ENCODE peak calls at places on chromosomes 6 and 20, in four cellular contexts. One of them, this sample, is unnamed. For H3K27me3 and H3K36me3, the result is how much of the 10 kb centered on the place peaks cover.

GRCh38 chr20:33431797-33432381 is 11.7 kb downstream of the SNTA1 start:
- DNase-seq in naive thymus-derived CD4-positive, alpha-beta T cell: no peak
- DNase-seq in MG63: no peak
- DNase-seq in spleen: no peak
- DNase-seq in this sample: no peak

GRCh38 chr6:81613606-81614005 is 138.9 kb downstream of the TENT5A start:
- DNase-seq in MG63: no peak
- DNase-seq in spleen: no peak
- DNase-seq in naive thymus-derived CD4-positive, alpha-beta T cell: no peak
- DNase-seq in this sample: no peak

GRCh38 chr6:42352856-42353564 is 98.7 kb downstream of the TRERF1 start:
- DNase-seq in spleen: no peak
- DNase-seq in naive thymus-derived CD4-positive, alpha-beta T cell: no peak
- DNase-seq in MG63: peak
- DNase-seq in this sample: no peak

GRCh38 chr20:8664778-8665177 is 404.1 kb upstream of the PLCB4 start:
- DNase-seq in naive thymus-derived CD4-positive, alpha-beta T cell: no peak
- DNase-seq in spleen: no peak
- DNase-seq in MG63: no peak
- DNase-seq in this sample: peak

GRCh38 chr6:37514377-37514776 is 14.7 kb upstream of the CCDC167 start:
- DNase-seq in MG63: peak
- DNase-seq in spleen: no peak
- DNase-seq in naive thymus-derived CD4-positive, alpha-beta T cell: no peak
- DNase-seq in this sample: no peak

GRCh38 chr6:52415917-52416628 is 4.1 kb upstream of the EFHC1 start:
- DNase-seq in naive thymus-derived CD4-positive, alpha-beta T cell: no peak
- DNase-seq in MG63: no peak
- DNase-seq in spleen: no peak
- DNase-seq in this sample: no peak

GRCh38 chr6:22878706-22879105 is 309.3 kb downstream of the HDGFL1 start:
- DNase-seq in spleen: no peak
- DNase-seq in MG63: no peak
- DNase-seq in naive thymus-derived CD4-positive, alpha-beta T cell: no peak
- DNase-seq in this sample: no peak

GRCh38 chr6:162726997-162727346 is 594 bp downstream of the PRKN start:
- DNase-seq in MG63: no peak
- DNase-seq in naive thymus-derived CD4-positive, alpha-beta T cell: no peak
- DNase-seq in spleen: no peak
- DNase-seq in this sample: no peak

GRCh38 chr6:42742116-42742894 is 3.6 kb downstream of the TBCC start:
- DNase-seq in naive thymus-derived CD4-positive, alpha-beta T cell: no peak
- DNase-seq in spleen: no peak
- DNase-seq in MG63: no peak
- DNase-seq in this sample: no peak

GRCh38 chr20:35283441-35284266 is 918 bp downstream of the EIF6 start:
- DNase-seq in spleen: no peak
- DNase-seq in naive thymus-derived CD4-positive, alpha-beta T cell: no peak
- DNase-seq in MG63: no peak
- DNase-seq in this sample: no peak

GRCh38 chr20:13017235-13017634 is 8.5 kb downstream of the SPTLC3 start:
- DNase-seq in MG63: no peak
- DNase-seq in spleen: no peak
- DNase-seq in naive thymus-derived CD4-positive, alpha-beta T cell: no peak
- DNase-seq in this sample: no peak

GRCh38 chr6:3869284-3869631 is 20.1 kb downstream of the FAM50B start:
- DNase-seq in spleen: no peak
- DNase-seq in MG63: no peak
- DNase-seq in naive thymus-derived CD4-positive, alpha-beta T cell: no peak
- DNase-seq in this sample: no peak

GRCh38 chr6:159982726-159983506 is 14.0 kb downstream of the IGF2R start:
- DNase-seq in naive thymus-derived CD4-positive, alpha-beta T cell: no peak
- DNase-seq in spleen: peak
- DNase-seq in MG63: no peak
- DNase-seq in this sample: no peak

GRCh38 chr20:21101453-21102251 is 4.5 kb downstream of the LINC00237 start:
- DNase-seq in MG63: no peak
- DNase-seq in spleen: peak
- DNase-seq in naive thymus-derived CD4-positive, alpha-beta T cell: no peak
- DNase-seq in this sample: peak

GRCh38 chr20:49400904-49401303 is 81.6 kb downstream of the KCNB1 start:
- DNase-seq in naive thymus-derived CD4-positive, alpha-beta T cell: no peak
- DNase-seq in MG63: peak
- DNase-seq in spleen: no peak
- DNase-seq in this sample: no peak

GRCh38 chr6:9484091-9484490 is 930.8 kb downstream of the TFAP2A start:
- DNase-seq in naive thymus-derived CD4-positive, alpha-beta T cell: no peak
- DNase-seq in MG63: no peak
- DNase-seq in spleen: no peak
- DNase-seq in this sample: no peak

GRCh38 chr6:145929037-145929633 is 35.0 kb downstream of the SHPRH start:
- DNase-seq in naive thymus-derived CD4-positive, alpha-beta T cell: no peak
- DNase-seq in spleen: no peak
- DNase-seq in MG63: no peak
- DNase-seq in this sample: no peak

GRCh38 chr6:132190815-132191175 is 210.5 kb downstream of the MOXD1 start:
- DNase-seq in spleen: no peak
- DNase-seq in naive thymus-derived CD4-positive, alpha-beta T cell: no peak
- DNase-seq in MG63: no peak
- DNase-seq in this sample: no peak

GRCh38 chr6:136923954-136924291 is 1.8 kb downstream of the SLC35D3 start:
- DNase-seq in naive thymus-derived CD4-positive, alpha-beta T cell: no peak
- DNase-seq in MG63: no peak
- DNase-seq in spleen: no peak
- DNase-seq in this sample: no peak

GRCh38 chr6:145815351-145815772 is 767 bp upstream of the FBXO30 start:
- DNase-seq in naive thymus-derived CD4-positive, alpha-beta T cell: no peak
- DNase-seq in spleen: no peak
- DNase-seq in MG63: peak
- DNase-seq in this sample: peak

GRCh38 chr6:126181173-126181741 is 158.7 kb upstream of the CENPW start:
- DNase-seq in spleen: no peak
- DNase-seq in naive thymus-derived CD4-positive, alpha-beta T cell: no peak
- DNase-seq in MG63: no peak
- DNase-seq in this sample: no peak

GRCh38 chr6:151376440-151376839 is 14.9 kb downstream of the ZBTB2 start:
- DNase-seq in spleen: no peak
- DNase-seq in MG63: no peak
- DNase-seq in naive thymus-derived CD4-positive, alpha-beta T cell: no peak
- DNase-seq in this sample: no peak

GRCh38 chr6:125868996-125869395 is 78.2 kb downstream of the NCOA7 start:
- DNase-seq in naive thymus-derived CD4-positive, alpha-beta T cell: no peak
- DNase-seq in MG63: no peak
- DNase-seq in spleen: no peak
- DNase-seq in this sample: no peak

GRCh38 chr6:20600831-20601230 is 66.6 kb downstream of the CDKAL1 start:
- DNase-seq in naive thymus-derived CD4-positive, alpha-beta T cell: no peak
- DNase-seq in MG63: no peak
- DNase-seq in spleen: no peak
- DNase-seq in this sample: no peak

GRCh38 chr6:137793805-137794508 is 73.1 kb upstream of the TNFAIP3 start:
- DNase-seq in spleen: no peak
- DNase-seq in naive thymus-derived CD4-positive, alpha-beta T cell: no peak
- DNase-seq in MG63: no peak
- DNase-seq in this sample: no peak

GRCh38 chr6:168678588-168678987 is 237.6 kb downstream of the SMOC2 start:
- DNase-seq in spleen: no peak
- DNase-seq in naive thymus-derived CD4-positive, alpha-beta T cell: no peak
- DNase-seq in MG63: no peak
- DNase-seq in this sample: no peak

GRCh38 chr6:79646006-79646405 is 14.9 kb downstream of the SH3BGRL2 start:
- DNase-seq in spleen: no peak
- DNase-seq in naive thymus-derived CD4-positive, alpha-beta T cell: no peak
- DNase-seq in MG63: no peak
- DNase-seq in this sample: no peak

GRCh38 chr6:48061630-48062029 is 49.4 kb downstream of the PTCHD4 start:
- DNase-seq in naive thymus-derived CD4-positive, alpha-beta T cell: no peak
- DNase-seq in MG63: peak
- DNase-seq in spleen: no peak
- DNase-seq in this sample: no peak

GRCh38 chr6:16948376-16948775 is 153.5 kb upstream of the STMND1 start:
- DNase-seq in spleen: no peak
- DNase-seq in MG63: no peak
- DNase-seq in naive thymus-derived CD4-positive, alpha-beta T cell: no peak
- DNase-seq in this sample: no peak

GRCh38 chr6:56241106-56241812 is 6.1 kb downstream of the COL21A1 start:
- DNase-seq in naive thymus-derived CD4-positive, alpha-beta T cell: no peak
- DNase-seq in MG63: no peak
- DNase-seq in spleen: no peak
- DNase-seq in this sample: no peak

GRCh38 chr20:6806291-6806690 is 38.8 kb downstream of the BMP2 start:
- DNase-seq in MG63: no peak
- DNase-seq in spleen: no peak
- DNase-seq in naive thymus-derived CD4-positive, alpha-beta T cell: no peak
- DNase-seq in this sample: no peak
- H3K4me3 ChIP-seq in MG63: no peak
- H3K4me3 ChIP-seq in spleen: no peak
- H3K4me3 ChIP-seq in naive thymus-derived CD4-positive, alpha-beta T cell: no peak
- H3K4me3 ChIP-seq in this sample: no peak

GRCh38 chr6:114344971-114345274 is 2.1 kb upstream of the HS3ST5 start:
- DNase-seq in naive thymus-derived CD4-positive, alpha-beta T cell: no peak
- DNase-seq in spleen: no peak
- DNase-seq in MG63: no peak
- DNase-seq in this sample: peak

GRCh38 chr6:114344216-114344970 is 1.6 kb upstream of the HS3ST5 start:
- DNase-seq in naive thymus-derived CD4-positive, alpha-beta T cell: no peak
- DNase-seq in spleen: no peak
- DNase-seq in MG63: no peak
- DNase-seq in this sample: peak

GRCh38 chr6:114342826-114343781 is at the start of gene HS3ST5:
- DNase-seq in spleen: peak
- DNase-seq in MG63: peak
- DNase-seq in naive thymus-derived CD4-positive, alpha-beta T cell: no peak
- DNase-seq in this sample: peak

GRCh38 chr6:114342086-114342825 is 567 bp downstream of the HS3ST5 start:
- DNase-seq in MG63: peak
- DNase-seq in naive thymus-derived CD4-positive, alpha-beta T cell: no peak
- DNase-seq in spleen: peak
- DNase-seq in this sample: peak

DNA sequence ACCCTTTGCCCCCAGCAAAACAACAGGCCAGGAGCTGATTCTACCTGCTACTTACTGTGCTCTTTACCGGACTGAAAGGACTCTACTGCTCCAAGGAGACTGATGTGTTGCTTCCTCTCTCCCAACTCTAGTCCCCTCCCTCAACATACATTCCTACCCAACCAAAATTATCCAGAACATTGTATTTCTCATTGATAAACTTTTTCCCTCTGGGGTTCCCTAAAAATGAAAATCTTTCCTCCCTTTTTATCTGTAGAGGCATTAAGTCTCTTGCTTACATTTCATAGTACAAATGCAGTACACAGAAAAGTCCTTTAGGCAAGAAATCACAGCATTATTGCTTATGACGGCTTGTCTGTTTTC is 940 bp upstream of the HS3ST5 start:
- DNase-seq in spleen: no peak
- DNase-seq in MG63: no peak
- DNase-seq in naive thymus-derived CD4-positive, alpha-beta T cell: no peak
- DNase-seq in this sample: no peak
- H3K27me3 ChIP-seq in spleen: half or more
- H3K27me3 ChIP-seq in MG63: under half
- H3K27me3 ChIP-seq in naive thymus-derived CD4-positive, alpha-beta T cell: under half
- H3K27me3 ChIP-seq in this sample: under half

DNA sequence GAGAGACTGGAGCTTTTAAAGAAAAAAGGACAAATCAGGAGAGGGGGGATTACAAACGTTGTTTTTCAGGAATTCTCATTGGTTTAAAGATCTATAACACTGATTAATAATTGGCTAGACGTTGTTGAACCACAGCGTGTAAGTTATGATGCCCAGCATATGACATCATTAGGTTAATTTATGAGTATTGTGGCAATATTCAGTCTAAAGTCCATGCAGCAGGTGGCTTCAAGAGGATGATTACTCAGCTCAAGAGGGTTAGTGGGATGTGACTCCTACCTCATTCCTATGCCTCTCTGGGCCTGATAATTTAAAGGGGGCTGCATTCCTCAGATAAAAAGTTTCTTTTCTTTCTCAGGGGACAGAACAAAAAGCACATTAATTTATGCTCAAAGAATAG is 1309.0 kb downstream of the EPHA7 start:
- DNase-seq in MG63: no peak
- DNase-seq in spleen: no peak
- DNase-seq in naive thymus-derived CD4-positive, alpha-beta T cell: no peak
- DNase-seq in this sample: no peak
- H3K36me3 ChIP-seq in MG63: under half
- H3K36me3 ChIP-seq in spleen: under half
- H3K36me3 ChIP-seq in naive thymus-derived CD4-positive, alpha-beta T cell: under half
- H3K36me3 ChIP-seq in this sample: under half

GRCh38 chr20:64041040-64041780 is 5.2 kb downstream of the C20orf204 start:
- DNase-seq in MG63: no peak
- DNase-seq in spleen: peak
- DNase-seq in naive thymus-derived CD4-positive, alpha-beta T cell: no peak
- DNase-seq in this sample: peak
- H3K4me3 ChIP-seq in MG63: no peak
- H3K4me3 ChIP-seq in spleen: no peak
- H3K4me3 ChIP-seq in naive thymus-derived CD4-positive, alpha-beta T cell: no peak
- H3K4me3 ChIP-seq in this sample: no peak

DNA sequence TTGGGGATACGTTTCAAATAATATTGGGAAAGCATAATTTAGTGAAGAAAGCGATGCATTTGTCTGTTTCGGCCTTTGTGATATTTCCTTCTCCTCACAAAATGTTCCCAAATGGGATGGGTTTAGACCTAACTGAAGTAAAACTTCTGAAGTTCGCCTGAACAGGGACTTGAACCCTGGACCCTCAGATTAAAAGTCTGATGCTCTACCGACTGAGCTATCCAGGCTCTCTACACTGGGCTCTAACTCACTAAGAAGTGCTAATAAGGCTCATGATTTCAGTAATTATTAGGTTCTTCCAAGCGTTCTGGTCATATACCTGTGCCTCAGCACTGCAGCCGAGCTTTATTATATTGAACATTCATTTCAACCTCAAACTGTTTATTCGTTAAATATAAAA is 118.8 kb upstream of the ZNF184 start:
- DNase-seq in naive thymus-derived CD4-positive, alpha-beta T cell: no peak
- DNase-seq in spleen: no peak
- DNase-seq in MG63: peak
- DNase-seq in this sample: no peak
- H3K27me3 ChIP-seq in naive thymus-derived CD4-positive, alpha-beta T cell: under half
- H3K27me3 ChIP-seq in spleen: half or more
- H3K27me3 ChIP-seq in MG63: under half
- H3K27me3 ChIP-seq in this sample: under half

DNA sequence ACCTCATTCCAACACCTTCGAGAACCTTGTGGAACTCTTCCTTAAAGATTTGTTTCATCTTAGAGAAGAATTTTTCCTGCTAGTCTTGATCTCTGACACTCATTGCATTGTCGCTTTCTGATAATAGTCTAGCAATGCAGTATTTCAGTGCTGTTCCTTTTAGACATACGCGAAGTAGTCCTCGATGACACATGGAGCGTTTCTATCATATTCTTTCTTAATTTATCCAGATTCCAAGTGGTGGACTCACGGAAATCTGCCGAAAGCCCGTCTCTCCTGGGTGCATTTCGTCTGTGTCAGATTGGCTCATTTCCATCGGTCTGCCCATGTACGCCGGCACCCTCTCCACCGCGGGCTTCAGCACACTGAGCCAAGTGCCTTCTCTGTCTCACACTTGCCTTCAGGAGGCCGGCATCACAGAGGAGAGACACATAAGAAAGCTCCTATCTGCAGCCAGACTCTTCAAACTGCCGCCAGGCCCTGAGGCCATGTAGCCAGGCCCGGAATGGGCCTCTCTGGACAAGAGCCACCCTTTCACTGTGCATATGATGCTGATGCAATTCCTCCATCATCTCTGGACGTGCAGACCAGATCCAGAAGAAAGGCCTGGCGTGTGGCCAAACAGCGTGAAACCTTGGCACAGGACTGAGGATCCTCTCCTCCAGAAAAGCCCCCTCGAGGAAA is 198.6 kb upstream of the UST start:
- DNase-seq in spleen: no peak
- DNase-seq in MG63: no peak
- DNase-seq in naive thymus-derived CD4-positive, alpha-beta T cell: no peak
- DNase-seq in this sample: no peak
- H3K36me3 ChIP-seq in spleen: under half
- H3K36me3 ChIP-seq in MG63: half or more
- H3K36me3 ChIP-seq in naive thymus-derived CD4-positive, alpha-beta T cell: under half
- H3K36me3 ChIP-seq in this sample: under half